ENCODE peak calls at places on chromosomes 16 and 17, in six cellular contexts. One of them, this sample, is unnamed.

GRCh38 chr17:7035591-7036368 is at the start of gene SLC16A13:
- DNase-seq in AG04450: peak; percentile 83
- DNase-seq in PC-3: peak; percentile 91
- DNase-seq in tibial artery: peak; percentile 93
- DNase-seq in suprapubic skin: peak; percentile 97
- DNase-seq in bronchial epithelial cell: peak; percentile 96
- DNase-seq in this sample: no peak

GRCh38 chr17:77332034-77332971 is 191.5 kb downstream of the SEC14L1 start:
- DNase-seq in tibial artery: no peak
- DNase-seq in AG04450: no peak
- DNase-seq in bronchial epithelial cell: no peak
- DNase-seq in suprapubic skin: peak; percentile 58
- DNase-seq in PC-3: peak; percentile 86
- DNase-seq in this sample: no peak

GRCh38 chr17:53796642-53797041 is 26.1 kb upstream of the KIF2B start:
- DNase-seq in bronchial epithelial cell: no peak
- DNase-seq in PC-3: no peak
- DNase-seq in AG04450: no peak
- DNase-seq in tibial artery: no peak
- DNase-seq in suprapubic skin: no peak
- DNase-seq in this sample: no peak

GRCh38 chr17:77318021-77318420 is 177.3 kb downstream of the SEC14L1 start:
- DNase-seq in suprapubic skin: no peak
- DNase-seq in bronchial epithelial cell: no peak
- DNase-seq in AG04450: no peak
- DNase-seq in PC-3: no peak
- DNase-seq in tibial artery: no peak
- DNase-seq in this sample: no peak

GRCh38 chr16:4663756-4664465 is 29.5 kb upstream of the NUDT16L1 start:
- DNase-seq in PC-3: no peak
- DNase-seq in suprapubic skin: no peak
- DNase-seq in tibial artery: peak; percentile 78
- DNase-seq in bronchial epithelial cell: no peak
- DNase-seq in AG04450: no peak
- DNase-seq in this sample: no peak

GRCh38 chr17:28983286-28984240 is 22.3 kb downstream of the SEZ6 start:
- DNase-seq in suprapubic skin: no peak
- DNase-seq in PC-3: no peak
- DNase-seq in tibial artery: no peak
- DNase-seq in AG04450: no peak
- DNase-seq in bronchial epithelial cell: no peak
- DNase-seq in this sample: no peak

GRCh38 chr17:50100480-50100883 is 5.3 kb downstream of the PDK2 start:
- DNase-seq in bronchial epithelial cell: no peak
- DNase-seq in PC-3: no peak
- DNase-seq in tibial artery: no peak
- DNase-seq in AG04450: no peak
- DNase-seq in suprapubic skin: no peak
- DNase-seq in this sample: no peak

GRCh38 chr16:68985855-68986254 is 119.6 kb upstream of the HAS3 start:
- DNase-seq in PC-3: peak; percentile 2
- DNase-seq in tibial artery: no peak
- DNase-seq in suprapubic skin: no peak
- DNase-seq in bronchial epithelial cell: peak; percentile 99
- DNase-seq in AG04450: peak; percentile 39
- DNase-seq in this sample: no peak

GRCh38 chr17:338442-339192 is 14.0 kb downstream of the RPH3AL start:
- DNase-seq in PC-3: no peak
- DNase-seq in bronchial epithelial cell: no peak
- DNase-seq in AG04450: no peak
- DNase-seq in tibial artery: peak; percentile 16
- DNase-seq in suprapubic skin: no peak
- DNase-seq in this sample: no peak

GRCh38 chr16:57374067-57374534 is 1.8 kb downstream of the CX3CL1 start:
- DNase-seq in bronchial epithelial cell: peak; percentile 88
- DNase-seq in tibial artery: peak; percentile 62
- DNase-seq in AG04450: no peak
- DNase-seq in suprapubic skin: no peak
- DNase-seq in PC-3: no peak
- DNase-seq in this sample: no peak

GRCh38 chr16:80208750-80209149 is 332.0 kb upstream of the DYNLRB2 start:
- DNase-seq in tibial artery: no peak
- DNase-seq in suprapubic skin: no peak
- DNase-seq in bronchial epithelial cell: no peak
- DNase-seq in AG04450: no peak
- DNase-seq in PC-3: no peak
- DNase-seq in this sample: no peak

GRCh38 chr17:17679243-17679642 is 2.0 kb upstream of the RAI1 start:
- DNase-seq in tibial artery: no peak
- DNase-seq in suprapubic skin: no peak
- DNase-seq in bronchial epithelial cell: no peak
- DNase-seq in AG04450: no peak
- DNase-seq in PC-3: no peak
- DNase-seq in this sample: no peak

GRCh38 chr17:17681187-17681743 is at the start of gene RAI1:
- DNase-seq in bronchial epithelial cell: peak; percentile 40
- DNase-seq in suprapubic skin: peak; percentile 85
- DNase-seq in tibial artery: peak; percentile 59
- DNase-seq in AG04450: peak; percentile 56
- DNase-seq in PC-3: peak; percentile 86
- DNase-seq in this sample: no peak

GRCh38 chr17:17681744-17682292 is 560 bp downstream of the RAI1 start:
- DNase-seq in PC-3: peak; percentile 33
- DNase-seq in AG04450: no peak
- DNase-seq in suprapubic skin: peak; percentile 84
- DNase-seq in bronchial epithelial cell: no peak
- DNase-seq in tibial artery: no peak
- DNase-seq in this sample: no peak

GRCh38 chr17:17679748-17680147 is 1.5 kb upstream of the RAI1 start:
- DNase-seq in PC-3: no peak
- DNase-seq in bronchial epithelial cell: no peak
- DNase-seq in suprapubic skin: no peak
- DNase-seq in AG04450: no peak
- DNase-seq in tibial artery: no peak
- DNase-seq in this sample: no peak

DNA sequence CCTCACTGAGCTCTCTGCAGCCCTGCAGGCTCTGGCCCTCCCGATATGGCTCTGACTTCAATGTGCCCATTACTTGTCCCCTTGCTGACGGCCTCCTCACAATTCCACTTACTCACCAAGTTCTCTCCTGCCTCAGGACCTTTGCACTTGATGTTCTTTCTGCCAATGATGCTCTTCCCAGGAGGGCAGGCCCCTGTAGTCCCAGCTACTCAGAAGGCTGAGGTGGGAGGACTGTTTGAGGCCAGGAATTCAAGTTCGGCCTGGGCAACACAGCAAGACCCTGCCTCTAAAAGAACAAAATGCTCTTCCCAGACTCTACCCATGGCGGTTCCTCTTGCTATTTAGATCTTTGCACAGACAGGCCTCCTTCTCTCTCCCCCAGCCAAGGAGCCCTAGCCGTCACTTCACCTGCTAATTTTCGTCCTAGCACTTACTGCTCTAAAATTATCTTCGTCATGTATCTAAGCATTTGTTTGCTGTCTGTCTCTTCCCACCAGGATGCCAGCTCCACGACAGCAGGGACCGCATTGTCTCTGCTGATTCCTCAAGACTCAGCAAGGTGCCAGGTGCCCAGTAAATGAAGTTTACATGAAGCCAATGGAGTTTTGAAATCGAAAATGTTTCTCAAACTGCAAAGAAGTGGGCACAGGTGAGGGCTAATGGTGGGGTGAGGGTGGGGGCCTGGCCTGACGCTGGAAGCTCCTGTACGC is 626 bp upstream of the RAI1 start:
- DNase-seq in tibial artery: no peak
- DNase-seq in AG04450: no peak
- DNase-seq in bronchial epithelial cell: no peak
- DNase-seq in PC-3: no peak
- DNase-seq in suprapubic skin: no peak
- DNase-seq in this sample: no peak
- H3K4me3 ChIP-seq in tibial artery: peak overlapping the region; percentile 79
- H3K4me3 ChIP-seq in AG04450: peak overlapping the region; percentile 34
- H3K4me3 ChIP-seq in bronchial epithelial cell: peak overlapping the region; percentile 80
- H3K4me3 ChIP-seq in PC-3: peak overlapping the region; percentile 90
- H3K4me3 ChIP-seq in suprapubic skin: peak overlapping the region; percentile 76
- H3K4me3 ChIP-seq in this sample: peak overlapping the region; percentile 85

GRCh38 chr16:1564325-1564724 is 30.9 kb downstream of the TMEM204 start:
- DNase-seq in PC-3: no peak
- DNase-seq in bronchial epithelial cell: no peak
- DNase-seq in tibial artery: no peak
- DNase-seq in suprapubic skin: no peak
- DNase-seq in AG04450: no peak
- DNase-seq in this sample: no peak
- TF ChIP-seq CTCF in PC-3: peak; percentile 35
- TF ChIP-seq CTCF in bronchial epithelial cell: peak; percentile 23
- TF ChIP-seq CTCF in tibial artery: peak; percentile 29
- TF ChIP-seq CTCF in suprapubic skin: no peak
- TF ChIP-seq CTCF in AG04450: no peak
- TF ChIP-seq CTCF in this sample: no peak

GRCh38 chr17:42192189-42193126 is 1.8 kb downstream of the GHDC start:
- DNase-seq in AG04450: no peak
- DNase-seq in suprapubic skin: no peak
- DNase-seq in PC-3: no peak
- DNase-seq in bronchial epithelial cell: no peak
- DNase-seq in tibial artery: no peak
- DNase-seq in this sample: no peak
- H3K4me3 ChIP-seq in AG04450: no peak overlapping the region
- H3K4me3 ChIP-seq in suprapubic skin: no peak overlapping the region
- H3K4me3 ChIP-seq in PC-3: no peak overlapping the region
- H3K4me3 ChIP-seq in bronchial epithelial cell: no peak overlapping the region
- H3K4me3 ChIP-seq in tibial artery: no peak overlapping the region
- H3K4me3 ChIP-seq in this sample: no peak overlapping the region

DNA sequence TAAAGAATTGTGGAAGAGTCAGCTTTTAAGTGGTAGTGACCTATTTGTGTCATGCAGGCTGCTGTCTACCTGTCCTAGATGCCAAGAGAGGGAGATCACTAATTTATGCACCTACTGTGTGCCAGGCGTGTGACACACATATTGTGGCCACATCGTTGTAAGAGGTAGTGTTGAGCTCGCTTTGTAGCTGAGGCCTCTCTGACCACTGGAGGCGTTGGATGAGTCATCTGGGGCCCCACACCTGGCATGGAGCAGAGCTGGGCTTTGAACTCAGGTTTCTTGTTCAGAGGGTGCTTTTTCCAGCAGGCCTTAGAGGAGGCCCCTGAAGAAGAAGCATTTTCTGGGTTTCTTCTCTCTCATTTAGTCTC is 52.3 kb upstream of the LGALS9 start:
- DNase-seq in AG04450: no peak
- DNase-seq in bronchial epithelial cell: peak; percentile 26
- DNase-seq in suprapubic skin: no peak
- DNase-seq in tibial artery: no peak
- DNase-seq in PC-3: no peak
- DNase-seq in this sample: no peak
- TF ChIP-seq CTCF in AG04450: peak; percentile 4
- TF ChIP-seq CTCF in bronchial epithelial cell: peak; percentile 5
- TF ChIP-seq CTCF in suprapubic skin: no peak
- TF ChIP-seq CTCF in tibial artery: no peak
- TF ChIP-seq CTCF in PC-3: no peak
- TF ChIP-seq CTCF in this sample: no peak

GRCh38 chr16:9012848-9013507 is 49.3 kb upstream of the USP7 start:
- DNase-seq in suprapubic skin: no peak
- DNase-seq in bronchial epithelial cell: no peak
- DNase-seq in tibial artery: no peak
- DNase-seq in AG04450: no peak
- DNase-seq in PC-3: no peak
- DNase-seq in this sample: no peak
- H3K4me3 ChIP-seq in suprapubic skin: no peak overlapping the region
- H3K4me3 ChIP-seq in bronchial epithelial cell: no peak overlapping the region
- H3K4me3 ChIP-seq in tibial artery: no peak overlapping the region
- H3K4me3 ChIP-seq in AG04450: peak overlapping the region; percentile 4
- H3K4me3 ChIP-seq in PC-3: no peak overlapping the region
- H3K4me3 ChIP-seq in this sample: no peak overlapping the region

DNA sequence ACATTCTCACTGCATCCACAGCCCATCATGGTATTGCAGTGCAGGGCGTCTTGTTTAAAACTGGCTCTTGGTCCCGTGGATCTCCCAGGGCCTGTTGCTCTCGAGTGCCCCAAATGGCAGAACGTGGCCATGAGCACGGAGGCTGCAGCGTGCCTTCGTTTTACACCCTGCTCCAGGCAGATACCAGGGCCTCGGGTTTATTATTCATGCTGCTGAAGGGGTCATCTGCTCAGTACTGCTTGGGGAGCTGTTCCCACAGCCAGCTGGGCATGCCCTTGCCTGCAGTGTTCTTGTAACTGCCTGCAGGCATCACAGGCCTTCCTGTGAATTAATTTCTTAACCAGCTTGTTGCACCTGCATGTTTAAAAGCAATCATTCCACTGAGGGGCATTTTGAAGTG is 129.7 kb upstream of the CHMP6 start:
- DNase-seq in PC-3: no peak
- DNase-seq in bronchial epithelial cell: peak; percentile 97
- DNase-seq in AG04450: no peak
- DNase-seq in tibial artery: no peak
- DNase-seq in suprapubic skin: no peak
- DNase-seq in this sample: no peak
- TF ChIP-seq CTCF in PC-3: no peak
- TF ChIP-seq CTCF in bronchial epithelial cell: peak; percentile 88
- TF ChIP-seq CTCF in AG04450: peak; percentile 67
- TF ChIP-seq CTCF in tibial artery: peak; percentile 9
- TF ChIP-seq CTCF in suprapubic skin: peak; percentile 16
- TF ChIP-seq CTCF in this sample: peak; percentile 56

GRCh38 chr17:43532581-43532980 is 13.6 kb downstream of the ETV4 start:
- DNase-seq in tibial artery: no peak
- DNase-seq in bronchial epithelial cell: no peak
- DNase-seq in suprapubic skin: no peak
- DNase-seq in PC-3: no peak
- DNase-seq in AG04450: no peak
- DNase-seq in this sample: no peak

GRCh38 chr17:43534909-43535308 is 11.2 kb downstream of the ETV4 start:
- DNase-seq in PC-3: no peak
- DNase-seq in AG04450: no peak
- DNase-seq in tibial artery: no peak
- DNase-seq in bronchial epithelial cell: no peak
- DNase-seq in suprapubic skin: no peak
- DNase-seq in this sample: no peak

GRCh38 chr17:43531955-43532354 is 14.2 kb downstream of the ETV4 start:
- DNase-seq in AG04450: no peak
- DNase-seq in bronchial epithelial cell: no peak
- DNase-seq in tibial artery: no peak
- DNase-seq in PC-3: peak; percentile 33
- DNase-seq in suprapubic skin: no peak
- DNase-seq in this sample: no peak

GRCh38 chr17:43533699-43534098 is 12.4 kb downstream of the ETV4 start:
- DNase-seq in suprapubic skin: no peak
- DNase-seq in AG04450: no peak
- DNase-seq in tibial artery: no peak
- DNase-seq in PC-3: no peak
- DNase-seq in bronchial epithelial cell: no peak
- DNase-seq in this sample: no peak

GRCh38 chr17:43536236-43537088 is 9.7 kb downstream of the ETV4 start:
- DNase-seq in AG04450: no peak
- DNase-seq in tibial artery: no peak
- DNase-seq in suprapubic skin: no peak
- DNase-seq in PC-3: peak; percentile 43
- DNase-seq in bronchial epithelial cell: peak; percentile 42
- DNase-seq in this sample: no peak
- H3K4me3 ChIP-seq in AG04450: no peak overlapping the region
- H3K4me3 ChIP-seq in tibial artery: no peak overlapping the region
- H3K4me3 ChIP-seq in suprapubic skin: no peak overlapping the region
- H3K4me3 ChIP-seq in PC-3: no peak overlapping the region
- H3K4me3 ChIP-seq in bronchial epithelial cell: no peak overlapping the region
- H3K4me3 ChIP-seq in this sample: no peak overlapping the region

GRCh38 chr17:14813649-14814048 is 451.5 kb downstream of the PMP22 start:
- DNase-seq in PC-3: peak; percentile 44
- DNase-seq in bronchial epithelial cell: no peak
- DNase-seq in suprapubic skin: no peak
- DNase-seq in tibial artery: no peak
- DNase-seq in AG04450: no peak
- DNase-seq in this sample: no peak
- TF ChIP-seq CTCF in PC-3: peak; percentile 63
- TF ChIP-seq CTCF in bronchial epithelial cell: no peak
- TF ChIP-seq CTCF in suprapubic skin: no peak
- TF ChIP-seq CTCF in tibial artery: no peak
- TF ChIP-seq CTCF in AG04450: no peak
- TF ChIP-seq CTCF in this sample: no peak